ENCODE peak calls at places on chromosomes 6 and 20, in five cellular contexts. O is adipocyte; A is psoas muscle; R is CD8-positive, alpha-beta T cell; W is fibroblast of villous mesenchyme. J is an unnamed sample.

GRCh38 chr6:138989098-138989983 is 1.3 kb upstream of the REPS1 start:
- DNase-seq in A (no peak), O (no peak), R (no peak), W (no peak), J (no peak)

GRCh38 chr6:72740135-72740534 is 118.3 kb downstream of the KCNQ5 start:
- DNase-seq in O (peak), W (no peak), R (no peak), A (no peak), J (no peak)

GRCh38 chr20:42775037-42775436 is 414.7 kb downstream of the PTPRT start:
- DNase-seq in W (no peak), R (no peak), A (no peak), O (no peak), J (no peak)

GRCh38 chr6:139941826-139942225 is 567.4 kb upstream of the CITED2 start:
- DNase-seq in W (no peak), A (no peak), O (no peak), R (no peak), J (no peak)

GRCh38 chr6:125789576-125790402 is 971 bp upstream of the NCOA7 start:
- DNase-seq in O (peak), W (peak), A (peak), R (peak), J (peak)

GRCh38 chr6:4599924-4600323 is 176.3 kb upstream of the CDYL start:
- DNase-seq in A (no peak), O (peak), W (peak), R (no peak), J (peak)

GRCh38 chr6:45619994-45620471 is 242.3 kb upstream of the SUPT3H start:
- DNase-seq in A (no peak), O (peak), R (no peak), W (peak), J (no peak)

GRCh38 chr6:37851997-37852524 is 32.5 kb downstream of the ZFAND3 start:
- DNase-seq in R (no peak), W (no peak), O (no peak), A (no peak), J (no peak)

GRCh38 chr20:23060629-23061028 is 11.2 kb upstream of the THBD start:
- DNase-seq in W (peak), O (no peak), R (no peak), A (no peak), J (no peak)

GRCh38 chr6:112979830-112980229 is 632.7 kb downstream of the RFPL4B start:
- DNase-seq in R (no peak), W (peak), A (no peak), O (peak), J (peak)

GRCh38 chr20:52172392-52173047 is 19.1 kb downstream of the ZFP64 start:
- DNase-seq in A (no peak), R (no peak), W (no peak), O (no peak), J (no peak)

GRCh38 chr6:84801250-84801649 is 36.9 kb upstream of the TBX18 start:
- DNase-seq in W (no peak), R (no peak), A (no peak), O (no peak), J (no peak)

GRCh38 chr6:26175428-26176181 is 88.4 kb downstream of the HFE start:
- DNase-seq in R (no peak), A (no peak), O (peak), W (peak), J (peak)

GRCh38 chr6:33914519-33915120 is 110.8 kb upstream of the MLN start:
- DNase-seq in O (no peak), W (no peak), R (peak), A (no peak), J (no peak)

GRCh38 chr6:11241793-11242201 is 9.3 kb upstream of the NEDD9 start:
- DNase-seq in R (no peak), O (no peak), A (peak), W (peak), J (peak)

GRCh38 chr6:3630258-3630828 is 121.2 kb downstream of the PXDC1 start:
- DNase-seq in W (no peak), O (no peak), A (no peak), R (no peak), J (no peak)

GRCh38 chr20:44419131-44419844 is 56.4 kb upstream of the TTPAL start:
- DNase-seq in O (no peak), R (no peak), A (no peak), W (no peak), J (no peak)

GRCh38 chr6:169961772-169962561 is 210.5 kb downstream of the ERMARD start:
- DNase-seq in A (no peak), R (no peak), O (no peak), W (no peak), J (no peak)

GRCh38 chr6:10414766-10415592 is at the start of gene TFAP2A:
- DNase-seq in A (no peak), O (peak), R (no peak), W (peak), J (peak)

GRCh38 chr6:19824058-19824807 is 12.9 kb upstream of the ID4 start:
- DNase-seq in O (no peak), R (no peak), A (no peak), W (no peak), J (peak)

GRCh38 chr6:66605971-66606370 is 898.9 kb upstream of the EYS start:
- DNase-seq in W (no peak), O (no peak), R (no peak), A (no peak), J (no peak)

GRCh38 chr6:125111219-125111983 is 42.2 kb upstream of the TPD52L1 start:
- DNase-seq in W (no peak), R (no peak), A (no peak), O (no peak), J (no peak)

GRCh38 chr20:49324306-49324705 is 46.4 kb upstream of the ZNFX1 start:
- DNase-seq in O (no peak), W (no peak), R (no peak), A (no peak), J (no peak)

GRCh38 chr6:167898673-167899311 is 72.1 kb downstream of the AFDN start:
- DNase-seq in O (peak), R (no peak), W (peak), A (no peak), J (peak)

GRCh38 chr6:16731503-16732018 is 29.7 kb downstream of the ATXN1 start:
- DNase-seq in O (no peak), W (no peak), R (no peak), A (no peak), J (no peak)

GRCh38 chr6:33197431-33198048 is 2.9 kb downstream of the RXRB start:
- DNase-seq in A (no peak), W (peak), R (no peak), O (peak), J (peak)

GRCh38 chr20:297925-298754 is 770 bp downstream of the ZCCHC3 start:
- DNase-seq in O (peak), R (peak), W (peak), A (peak), J (peak)

GRCh38 chr20:50126662-50127061 is 13.7 kb upstream of the UBE2V1 start:
- DNase-seq in R (no peak), O (no peak), A (peak), W (no peak), J (no peak)

GRCh38 chr20:44494266-44494665 is 18.6 kb downstream of the TTPAL start:
- DNase-seq in W (no peak), R (no peak), A (no peak), O (peak), J (peak)

GRCh38 chr6:12112540-12113189 is 100.6 kb downstream of the HIVEP1 start:
- DNase-seq in O (no peak), W (no peak), R (no peak), A (no peak), J (no peak)

GRCh38 chr20:1896859-1897258 is 1.7 kb downstream of the SIRPA start:
- DNase-seq in W (no peak), O (no peak), R (no peak), A (no peak), J (no peak)

GRCh38 chr6:85449388-85449817 is 480 bp upstream of the NT5E start:
- DNase-seq in W (peak), O (peak), R (peak), A (peak), J (peak)

GRCh38 chr6:23414922-23415321 is 711.1 kb upstream of the NRSN1 start:
- DNase-seq in O (no peak), A (no peak), W (no peak), R (no peak), J (no peak)

GRCh38 chr20:35010405-35011192 is 54.9 kb downstream of the MYH7B start:
- DNase-seq in R (no peak), W (no peak), A (peak), O (no peak), J (no peak)

GRCh38 chr6:139449611-139450000 is 75.2 kb upstream of the CITED2 start:
- DNase-seq in W (peak), R (no peak), A (no peak), O (peak), J (peak)

GRCh38 chr6:152124432-152125074 is 317.1 kb downstream of the ESR1 start:
- DNase-seq in R (no peak), W (peak), O (peak), A (no peak), J (peak)

GRCh38 chr6:152127429-152128165 is 320.1 kb downstream of the ESR1 start:
- DNase-seq in O (no peak), A (no peak), W (no peak), R (no peak), J (peak)

GRCh38 chr6:152130441-152130840 is 323.0 kb downstream of the ESR1 start:
- DNase-seq in O (peak), W (peak), A (no peak), R (no peak), J (peak)

DNA sequence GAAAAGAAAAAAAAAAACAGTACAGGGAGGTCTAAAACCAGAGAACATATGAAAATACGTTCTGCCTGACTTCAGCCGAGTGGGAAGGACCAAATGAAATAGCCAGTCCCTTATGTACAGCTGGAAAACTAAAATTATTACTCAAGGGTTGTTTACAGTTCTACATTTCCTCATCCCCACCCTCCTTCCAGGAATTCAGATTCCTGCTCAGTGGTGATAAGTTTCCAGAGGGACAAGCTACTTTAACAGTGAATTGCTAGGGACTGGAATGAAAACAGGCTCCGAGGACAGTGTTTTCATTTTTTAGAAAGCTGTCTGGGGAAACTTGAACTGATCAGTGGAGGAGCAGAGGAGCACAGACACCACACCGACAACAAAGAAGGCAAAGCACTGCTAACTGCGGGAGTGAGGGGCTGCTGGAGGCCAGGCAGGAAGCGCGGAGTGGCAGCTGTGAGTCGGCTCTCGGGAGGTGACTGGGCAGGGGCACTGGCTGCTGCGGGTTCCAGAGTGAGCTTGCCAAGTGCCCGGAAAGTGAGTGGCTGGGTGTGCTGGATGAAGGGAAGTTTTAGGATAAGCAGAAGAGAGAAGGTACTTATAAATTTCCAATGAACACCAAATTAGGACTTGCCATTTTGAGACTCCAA is 322.2 kb downstream of the ESR1 start:
- DNase-seq in A (no peak), R (no peak), O (peak), W (peak), J (peak)
- H3K4me3 ChIP-seq in A (peak), R (no peak), O (peak), W (peak), J (peak)

DNA sequence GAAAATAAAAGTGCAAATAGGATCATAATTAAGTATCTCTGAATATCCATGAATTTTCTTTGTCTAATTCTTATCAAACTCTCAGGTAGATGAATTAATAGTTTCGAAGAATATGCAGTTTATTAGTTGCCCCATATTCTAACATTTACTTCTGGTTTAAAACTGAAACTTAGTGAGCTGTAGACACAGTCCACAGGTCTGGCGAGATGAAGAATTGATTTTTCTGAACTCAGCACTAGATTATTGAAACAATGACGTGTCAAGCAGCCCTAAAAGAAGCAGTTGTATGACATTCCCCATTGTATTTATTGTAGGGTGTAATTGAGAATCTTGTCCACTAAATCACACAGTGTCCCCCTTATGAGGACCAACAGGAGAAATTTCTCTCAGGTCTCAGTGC is 407.1 kb downstream of the GRIK2 start:
- DNase-seq in W (no peak), R (no peak), A (no peak), O (no peak), J (no peak)
- H3K4me3 ChIP-seq in W (no peak), R (no peak), A (no peak), O (no peak), J (no peak)

DNA sequence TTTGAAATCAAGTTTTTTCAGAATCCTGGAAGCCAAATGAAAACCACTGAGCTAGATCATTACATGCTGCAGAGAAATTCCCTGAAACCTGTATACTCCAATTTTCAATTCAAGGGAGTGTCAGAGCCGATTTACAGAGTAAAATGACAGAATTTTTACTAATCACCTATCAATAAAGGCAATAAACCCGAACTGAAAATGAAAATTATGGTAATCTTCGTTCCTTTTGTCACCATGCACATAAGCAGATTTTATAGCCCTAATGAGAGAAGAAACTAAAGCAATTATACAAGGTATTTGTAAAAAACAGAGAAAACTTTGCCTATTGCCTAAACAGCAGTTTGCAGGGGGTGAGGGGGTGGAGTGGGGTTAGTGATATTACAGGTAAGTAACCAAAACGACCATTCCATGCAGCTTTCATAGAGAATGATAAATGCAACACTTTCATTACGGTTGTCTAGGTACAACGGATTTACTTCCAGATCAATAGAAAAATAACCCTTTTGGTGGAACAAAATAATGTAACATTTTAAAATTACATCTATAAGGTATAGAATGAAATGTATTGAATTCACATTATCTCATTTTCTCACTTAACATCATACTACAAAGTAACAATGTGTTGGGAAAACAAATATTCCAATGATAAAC is 115.2 kb upstream of the BEND6 start:
- DNase-seq in R (no peak), O (no peak), A (no peak), W (no peak), J (no peak)
- H3K4me3 ChIP-seq in R (no peak), O (no peak), A (peak), W (no peak), J (no peak)

GRCh38 chr6:137871299-137871698 is 4.2 kb downstream of the TNFAIP3 start:
- DNase-seq in O (no peak), W (no peak), R (no peak), A (no peak), J (no peak)
- H3K4me3 ChIP-seq in O (peak), W (no peak), R (peak), A (peak), J (peak)

GRCh38 chr20:6122111-6122872 is 538 bp downstream of the FERMT1 start:
- DNase-seq in O (peak), R (no peak), W (peak), A (no peak), J (peak)
- H3K4me3 ChIP-seq in O (peak), R (no peak), W (peak), A (peak), J (peak)